ENCODE peak calls at places on chromosome 15, in nine cellular contexts. I is central memory CD4-positive, alpha-beta T cell; G is NCI-H510A treated with DMSO at 0.1 percent for 48 hours; F is hippocampal formation; O is NCI-H2171; A is esophagus squamous epithelium; S is psoas muscle; B is neural crest cell; U is AG10803. W is an unnamed sample.

GRCh38 chr15:42619641-42620371 is 44.4 kb downstream of the STARD9 start:
- DNase-seq in S (no peak), F (no peak), O (no peak), U (no peak), B (no peak), I (no peak), G (no peak), A (no peak), W (no peak)

GRCh38 chr15:79339588-79340314 is 28.8 kb downstream of the TMED3 start:
- DNase-seq in B (no peak), I (no peak), G (peak), U (peak), O (no peak), S (no peak), F (peak), A (no peak), W (peak)

GRCh38 chr15:59174161-59174845 is 32.3 kb upstream of the LDHAL6B start:
- DNase-seq in O (no peak), B (no peak), U (no peak), I (no peak), F (no peak), G (no peak), A (no peak), S (no peak), W (peak)

GRCh38 chr15:69031013-69032001 is 16.8 kb downstream of the NOX5 start:
- DNase-seq in F (no peak), G (peak), O (no peak), S (peak), I (no peak), B (peak), U (peak), A (no peak), W (no peak)

GRCh38 chr15:88057836-88058235 is 198.7 kb downstream of the NTRK3 start:
- DNase-seq in O (no peak), S (no peak), A (no peak), F (no peak), I (no peak), G (no peak), B (no peak), U (no peak), W (no peak)

GRCh38 chr15:100687532-100688215 is 85.3 kb downstream of the ASB7 start:
- DNase-seq in S (peak), G (no peak), I (no peak), A (no peak), U (peak), O (no peak), F (no peak), B (no peak), W (peak)

GRCh38 chr15:68379759-68380290 is 52.1 kb downstream of the ITGA11 start:
- DNase-seq in G (no peak), S (no peak), A (no peak), O (no peak), B (no peak), F (no peak), U (no peak), I (no peak), W (peak)

GRCh38 chr15:101171954-101172353 is 79.9 kb downstream of the CHSY1 start:
- DNase-seq in S (no peak), U (no peak), O (no peak), B (no peak), I (no peak), A (no peak), F (no peak), G (no peak), W (no peak)

GRCh38 chr15:83436513-83437158 is 10.5 kb upstream of the SH3GL3 start:
- DNase-seq in O (no peak), B (peak), G (no peak), I (no peak), S (no peak), F (peak), U (peak), A (no peak), W (peak)

GRCh38 chr15:85707519-85708338 is 87.0 kb downstream of the KLHL25 start:
- DNase-seq in I (no peak), S (no peak), A (no peak), B (no peak), O (peak), G (no peak), F (no peak), U (peak), W (peak)

GRCh38 chr15:78979456-78980320 is 34.8 kb upstream of the CTSH start:
- DNase-seq in B (peak), O (no peak), S (no peak), A (no peak), U (peak), F (peak), I (peak), G (peak), W (peak)

GRCh38 chr15:62440310-62440709 is 275.2 kb upstream of the C2CD4B start:
- DNase-seq in F (no peak), I (no peak), S (peak), O (no peak), G (no peak), U (peak), B (no peak), A (no peak), W (no peak)

GRCh38 chr15:56971571-56971970 is 53.1 kb downstream of the TCF12 start:
- DNase-seq in U (no peak), A (no peak), I (no peak), O (no peak), S (no peak), G (no peak), F (no peak), B (no peak), W (peak)

GRCh38 chr15:33051528-33051927 is 143.0 kb downstream of the FMN1 start:
- DNase-seq in O (no peak), U (no peak), A (no peak), G (no peak), B (no peak), I (no peak), F (no peak), S (no peak), W (no peak)

GRCh38 chr15:56042982-56043980 is 49.9 kb upstream of the NEDD4 start:
- DNase-seq in U (no peak), O (no peak), S (no peak), G (no peak), B (no peak), I (peak), F (no peak), A (no peak), W (no peak)

GRCh38 chr15:88303455-88303854 is 46.9 kb upstream of the NTRK3 start:
- DNase-seq in O (no peak), G (no peak), I (no peak), U (no peak), S (no peak), B (no peak), F (no peak), A (no peak), W (no peak)

GRCh38 chr15:65076486-65077290 is at the start of gene KBTBD13:
- DNase-seq in U (no peak), I (no peak), F (no peak), S (peak), G (no peak), B (no peak), A (no peak), O (no peak), W (no peak)

GRCh38 chr15:30882861-30883433 is 20.8 kb upstream of the FAN1 start:
- DNase-seq in G (no peak), S (no peak), O (no peak), F (no peak), B (no peak), U (no peak), I (peak), A (no peak), W (no peak)

GRCh38 chr15:63374686-63375520 is 6.7 kb downstream of the CA12 start:
- DNase-seq in U (peak), O (no peak), F (peak), I (no peak), G (no peak), S (peak), A (no peak), B (no peak), W (peak)

GRCh38 chr15:77696871-77697270 is 64.2 kb upstream of the LINGO1 start:
- DNase-seq in U (no peak), G (no peak), I (no peak), F (no peak), A (no peak), B (no peak), O (no peak), S (peak), W (no peak)

GRCh38 chr15:74245342-74245931 is 9.3 kb downstream of the CCDC33 start:
- DNase-seq in O (peak), G (peak), S (no peak), F (peak), I (no peak), B (peak), U (no peak), A (no peak), W (no peak)

GRCh38 chr15:85026304-85027032 is 44.8 kb downstream of the PDE8A start:
- DNase-seq in S (no peak), G (no peak), F (no peak), U (peak), I (no peak), O (no peak), A (no peak), B (no peak), W (no peak)

GRCh38 chr15:69609176-69609575 is 156.6 kb downstream of the RPLP1 start:
- DNase-seq in G (no peak), U (peak), B (no peak), S (no peak), F (no peak), A (no peak), I (no peak), O (no peak), W (peak)

GRCh38 chr15:58489289-58489688 is 57.5 kb downstream of the LIPC start:
- DNase-seq in O (no peak), I (no peak), S (no peak), A (no peak), B (no peak), F (no peak), G (no peak), U (no peak), W (no peak)

GRCh38 chr15:42056934-42057743 is 36.3 kb upstream of the PLA2G4E start:
- DNase-seq in I (peak), S (peak), A (no peak), B (peak), G (peak), U (peak), F (peak), O (peak), W (peak)

GRCh38 chr15:29400701-29401100 is 131.1 kb upstream of the NSMCE3 start:
- DNase-seq in A (no peak), G (no peak), O (no peak), F (no peak), I (no peak), U (no peak), B (no peak), S (no peak), W (no peak)

GRCh38 chr15:62124953-62125263 is 40.2 kb downstream of the C2CD4B start:
- DNase-seq in U (no peak), S (no peak), A (no peak), G (no peak), I (no peak), B (no peak), O (no peak), F (no peak), W (no peak)

GRCh38 chr15:33584797-33585196 is 274.0 kb downstream of the RYR3 start:
- DNase-seq in S (no peak), F (no peak), I (no peak), U (peak), B (no peak), A (no peak), G (no peak), O (no peak), W (peak)

GRCh38 chr15:39404767-39405173 is 176.1 kb upstream of the THBS1 start:
- DNase-seq in B (no peak), A (no peak), G (no peak), F (no peak), O (no peak), I (no peak), S (no peak), U (peak), W (peak)

GRCh38 chr15:73397461-73397860 is 28.7 kb upstream of the HCN4 start:
- DNase-seq in G (no peak), U (no peak), S (no peak), B (no peak), O (peak), I (no peak), F (no peak), A (no peak), W (no peak)

GRCh38 chr15:58532126-58532525 is 100.3 kb downstream of the LIPC start:
- DNase-seq in B (no peak), F (no peak), A (no peak), O (no peak), U (no peak), I (no peak), G (no peak), S (no peak), W (no peak)

GRCh38 chr15:83290236-83290635 is 5.8 kb upstream of the BNC1 start:
- DNase-seq in O (no peak), B (no peak), I (no peak), F (no peak), S (no peak), U (no peak), A (no peak), G (no peak), W (no peak)